ENCODE peak calls at places on chromosomes 2 and 18, in four cellular contexts. Z is HepG2, D is K562, K is GM12878. Y is an unnamed sample.
A peak's percentile ranks its signal among the peaks of the same experiment; 100 is the strongest.

GRCh38 chr2:96099861-96100798 is 16.2 kb downstream of the ADRA2B start:
- DNase-seq in Z (no peak), D (no peak), K (no peak), Y (peak; percentile 17)

GRCh38 chr2:230347659-230348305 is 20.8 kb downstream of the SP140L start:
- DNase-seq in D (no peak), Z (no peak), K (peak; percentile 32), Y (no peak)

GRCh38 chr2:169673106-169673505 is 21.1 kb downstream of the CFAP210 start:
- DNase-seq in K (no peak), D (no peak), Z (no peak), Y (no peak)

GRCh38 chr2:126907671-126908070 is 9.0 kb downstream of the TEX51 start:
- DNase-seq in Z (no peak), K (no peak), D (no peak), Y (no peak)

GRCh38 chr2:227597993-227598392 is 700 bp upstream of the SCYGR2 start:
- DNase-seq in D (no peak), K (no peak), Z (peak; percentile 18), Y (no peak)

GRCh38 chr18:48851563-48851962 is 99.2 kb downstream of the SMAD7 start:
- DNase-seq in K (no peak), D (no peak), Z (no peak), Y (no peak)

GRCh38 chr2:107312240-107312639 is 426.3 kb upstream of the ST6GAL2 start:
- DNase-seq in Z (no peak), K (no peak), D (no peak), Y (no peak)

GRCh38 chr2:241354668-241355658 is 1.1 kb upstream of the FARP2 start:
- DNase-seq in Z (peak; percentile 76), K (no peak), D (peak; percentile 76), Y (peak; percentile 92)

GRCh38 chr2:125730921-125731320 is 925.0 kb upstream of the GYPC start:
- DNase-seq in D (no peak), K (no peak), Z (no peak), Y (no peak)

GRCh38 chr2:131567891-131568290 is 40.2 kb downstream of the CCDC74A start:
- DNase-seq in Z (no peak), D (no peak), K (no peak), Y (no peak)

GRCh38 chr18:59079264-59079972 is 60.3 kb upstream of the SEC11C start:
- DNase-seq in D (no peak), K (no peak), Z (no peak), Y (no peak)

GRCh38 chr2:112680666-112681101 is 34.9 kb downstream of the SLC20A1 start:
- DNase-seq in K (no peak), Z (no peak), D (no peak), Y (no peak)

GRCh38 chr2:203596183-203596582 is 61.1 kb upstream of the RAPH1 start:
- DNase-seq in D (no peak), Z (no peak), K (no peak), Y (no peak)

GRCh38 chr2:191691898-191692297 is 14.0 kb downstream of the NABP1 start:
- DNase-seq in K (no peak), D (no peak), Z (no peak), Y (no peak)

GRCh38 chr18:45839415-45840395 is 14.2 kb downstream of the SIGLEC15 start:
- DNase-seq in K (no peak), D (peak; percentile 25), Z (peak; percentile 23), Y (peak; percentile 56)

GRCh38 chr2:7744827-7745226 is 827.6 kb downstream of the RNF144A start:
- DNase-seq in D (no peak), K (no peak), Z (no peak), Y (no peak)

GRCh38 chr18:25329783-25330182 is 22.2 kb downstream of the ZNF521 start:
- DNase-seq in Z (no peak), K (no peak), D (no peak), Y (no peak)

GRCh38 chr2:134457765-134458202 is 203.9 kb downstream of the MGAT5 start:
- DNase-seq in D (no peak), Z (peak; percentile 86), K (no peak), Y (no peak)

GRCh38 chr2:237471457-237472186 is 15.4 kb upstream of the MLPH start:
- DNase-seq in D (peak; percentile 55), K (no peak), Z (peak; percentile 51), Y (peak; percentile 81)

GRCh38 chr2:9961014-9961413 is 9.5 kb downstream of the GRHL1 start:
- DNase-seq in K (no peak), D (peak; percentile 22), Z (no peak), Y (no peak)

GRCh38 chr2:36486546-36487044 is 111.4 kb downstream of the FEZ2 start:
- DNase-seq in Z (peak; percentile 79), D (no peak), K (no peak), Y (no peak)

GRCh38 chr18:80167947-80168745 is 59.1 kb downstream of the ADNP2 start:
- DNase-seq in K (no peak), Z (no peak), D (no peak), Y (no peak)

GRCh38 chr2:189559579-189560272 is 20.9 kb downstream of the SLC40A1 start:
- DNase-seq in K (no peak), D (no peak), Z (no peak), Y (no peak)

DNA sequence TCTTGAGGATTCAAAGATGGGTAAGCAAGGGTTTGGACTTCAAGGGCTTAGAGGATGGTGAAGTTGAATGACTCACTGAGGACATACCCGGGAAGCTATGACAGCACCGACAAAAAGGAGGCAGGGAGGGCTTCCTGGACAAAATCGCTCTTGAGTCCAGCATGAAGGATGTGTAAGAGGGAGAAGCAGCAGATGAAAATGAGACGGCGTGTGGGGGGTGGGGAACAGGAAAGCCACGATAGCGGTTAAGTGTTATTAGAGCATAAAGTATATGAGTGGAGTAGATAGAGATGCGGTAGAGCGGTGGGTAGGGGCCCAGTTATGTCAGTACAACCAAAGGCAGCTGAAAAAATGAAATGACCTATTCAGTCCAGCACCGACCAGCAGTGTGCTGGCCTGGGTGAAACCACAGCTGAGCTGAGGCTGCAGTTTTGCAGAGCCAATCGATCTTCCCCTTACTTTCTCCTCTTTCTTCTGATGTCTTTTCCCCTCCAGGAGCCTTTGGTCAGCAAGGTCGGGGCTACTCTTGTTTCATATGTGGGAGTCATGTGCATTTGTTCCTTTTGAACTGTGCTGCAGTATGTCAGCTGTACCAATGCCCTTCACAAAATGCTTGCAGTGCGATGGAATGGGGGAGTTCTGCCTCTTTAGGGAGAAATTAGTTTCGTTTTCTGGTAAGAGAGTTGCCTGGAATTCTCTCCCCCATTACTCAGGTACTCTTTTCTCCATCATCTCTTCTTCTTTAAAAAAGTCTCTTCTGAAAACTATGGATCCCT is 2.0 kb upstream of the THUMPD2 start:
- DNase-seq in Z (peak; percentile 32), K (no peak), D (peak; percentile 68), Y (no peak)
- TF ChIP-seq NR2C2 in Z (no peak), K (no peak), D (no peak), Y (no peak)

DNA sequence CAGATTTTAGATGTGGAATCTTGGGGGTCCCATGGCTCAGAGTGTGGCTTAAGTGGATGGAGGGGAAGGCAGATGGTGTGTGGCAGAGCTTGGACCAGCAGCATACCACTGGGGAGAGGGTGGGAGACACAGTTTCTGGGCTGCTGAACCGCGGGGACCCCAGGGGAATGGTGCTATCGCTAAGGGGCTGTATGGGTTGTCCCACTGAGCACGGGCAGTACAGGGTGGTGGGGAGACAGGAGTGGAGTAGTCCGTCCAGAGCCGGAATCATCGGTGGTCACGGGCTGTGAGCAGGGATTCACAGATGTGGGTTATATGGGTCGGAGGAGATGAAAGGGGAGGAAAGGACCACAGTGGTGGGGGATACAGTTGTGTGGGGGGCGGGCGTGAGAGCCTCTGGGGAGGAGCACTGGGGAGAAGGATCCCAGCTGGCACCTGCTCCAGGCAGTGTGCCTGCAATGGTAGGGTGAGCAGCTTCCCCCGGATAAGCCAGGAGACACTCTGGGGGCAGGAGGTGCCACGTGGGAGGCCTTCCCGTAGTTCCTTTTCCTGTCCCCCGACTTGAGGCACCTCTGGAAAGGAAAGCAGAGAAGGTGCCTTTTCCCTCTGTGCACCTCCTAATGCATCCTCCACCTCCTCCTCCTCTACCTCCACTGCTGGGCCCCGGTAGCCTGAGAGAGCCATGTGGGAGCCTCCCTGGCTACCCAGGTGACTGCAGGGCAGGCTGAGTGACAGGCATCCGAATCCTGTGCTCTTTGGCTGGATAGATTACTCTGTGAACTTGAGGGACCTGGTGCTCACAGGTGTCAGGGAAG is 24.9 kb downstream of the IGFBP5 start:
- DNase-seq in D (no peak), K (no peak), Z (no peak), Y (no peak)
- TF ChIP-seq NR2C2 in D (no peak), K (no peak), Z (no peak), Y (no peak)

GRCh38 chr18:24234330-24234729 is 95.5 kb downstream of the CABYR start:
- DNase-seq in Z (peak; percentile 5), D (no peak), K (no peak), Y (no peak)
- TF ChIP-seq NR2C2 in Z (no peak), D (no peak), K (no peak), Y (no peak)

GRCh38 chr2:205872716-205873115 is 190.4 kb downstream of the NRP2 start:
- DNase-seq in K (no peak), D (no peak), Z (no peak), Y (no peak)
- TF ChIP-seq NR2C2 in K (no peak), D (no peak), Z (no peak), Y (no peak)

GRCh38 chr18:24189007-24189528 is 50.2 kb downstream of the CABYR start:
- DNase-seq in K (peak; percentile 50), D (no peak), Z (no peak), Y (no peak)

GRCh38 chr18:24187689-24188088 is 48.8 kb downstream of the CABYR start:
- DNase-seq in D (no peak), Z (no peak), K (no peak), Y (no peak)

GRCh38 chr18:24188120-24188519 is 49.3 kb downstream of the CABYR start:
- DNase-seq in K (no peak), D (no peak), Z (no peak), Y (no peak)

GRCh38 chr18:24185805-24186204 is 46.9 kb downstream of the CABYR start:
- DNase-seq in Z (no peak), K (no peak), D (no peak), Y (no peak)

DNA sequence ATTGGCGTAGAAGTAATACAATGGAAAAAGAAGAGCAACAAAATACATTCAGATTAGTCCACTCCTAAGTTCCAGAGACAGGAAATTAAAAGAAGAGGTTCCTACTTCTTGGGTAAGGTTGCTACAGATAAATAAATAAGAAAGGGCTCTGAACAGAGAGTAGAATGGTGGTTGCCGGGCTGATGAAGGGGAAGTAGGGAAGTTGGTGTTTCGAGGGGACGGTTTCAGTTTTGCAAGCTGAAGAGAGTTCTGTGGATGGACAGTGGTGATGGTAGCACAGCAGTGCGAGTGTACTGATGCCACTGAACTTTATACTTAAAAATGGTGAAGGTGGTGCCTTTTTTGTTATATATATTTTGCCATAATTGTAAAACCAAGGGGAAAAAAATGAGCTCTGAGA is 48.2 kb downstream of the CABYR start:
- DNase-seq in D (no peak), K (no peak), Z (no peak), Y (no peak)
- TF ChIP-seq NR2C2 in D (no peak), K (no peak), Z (no peak), Y (no peak)

GRCh38 chr2:44450082-44450481 is 88.3 kb downstream of the CAMKMT start:
- DNase-seq in Z (no peak), D (no peak), K (no peak), Y (no peak)

GRCh38 chr2:44452184-44452583 is 90.4 kb downstream of the CAMKMT start:
- DNase-seq in K (no peak), D (no peak), Z (no peak), Y (no peak)

GRCh38 chr2:44450806-44451205 is 89.1 kb downstream of the CAMKMT start:
- DNase-seq in D (no peak), K (no peak), Z (no peak), Y (no peak)

GRCh38 chr2:44455877-44456276 is 94.1 kb downstream of the CAMKMT start:
- DNase-seq in Z (no peak), D (no peak), K (no peak), Y (no peak)

GRCh38 chr2:44453289-44453688 is 91.5 kb downstream of the CAMKMT start:
- DNase-seq in D (no peak), K (no peak), Z (no peak), Y (no peak)
- TF ChIP-seq NR2C2 in D (no peak), K (no peak), Z (no peak), Y (no peak)

Y was measured in WTC11.